ENCODE peak calls at places on chromosomes 2 and 18, in five cellular contexts. B is spleen, U is ovary, M is testis, Q is H54. V is an unnamed sample.
A peak's percentile ranks its signal among the peaks of the same experiment; 100 is the strongest.

GRCh38 chr2:64214281-64215115 is 70.3 kb upstream of the PELI1 start:
- DNase-seq in Q (no peak), U (no peak), M (no peak), B (no peak), V (no peak)

GRCh38 chr2:105278654-105279053 is 37.1 kb downstream of the GPR45 start:
- DNase-seq in Q (no peak), M (no peak), U (no peak), B (no peak), V (peak; percentile 22)

GRCh38 chr2:23452853-23453420 is 68.0 kb downstream of the KLHL29 start:
- DNase-seq in M (no peak), U (no peak), Q (no peak), B (no peak), V (no peak)

GRCh38 chr2:130957920-130958319 is 121.2 kb downstream of the ARHGEF4 start:
- DNase-seq in Q (no peak), B (no peak), M (no peak), U (no peak), V (no peak)

GRCh38 chr2:201821080-201821479 is 14.7 kb downstream of the CDK15 start:
- DNase-seq in M (no peak), Q (no peak), B (no peak), U (no peak), V (no peak)

GRCh38 chr2:70931376-70932000 is 4.2 kb upstream of the ATP6V1B1 start:
- DNase-seq in U (no peak), Q (no peak), M (peak; percentile 6), B (no peak), V (no peak)

GRCh38 chr2:135525786-135526185 is 5.2 kb downstream of the ZRANB3 start:
- DNase-seq in M (no peak), U (no peak), B (no peak), Q (no peak), V (no peak)

GRCh38 chr2:235008584-235009044 is 56.8 kb downstream of the SH3BP4 start:
- DNase-seq in Q (no peak), B (no peak), M (no peak), U (no peak), V (no peak)

GRCh38 chr18:46366211-46366610 is 262.0 kb downstream of the HAUS1 start:
- DNase-seq in U (no peak), B (no peak), M (no peak), Q (no peak), V (no peak)

GRCh38 chr2:143171817-143172216 is 42.6 kb downstream of the ARHGAP15 start:
- DNase-seq in U (no peak), Q (no peak), B (no peak), M (no peak), V (no peak)

GRCh38 chr2:38076710-38077430 is 919 bp upstream of the CYP1B1 start:
- DNase-seq in B (peak; percentile 88), M (peak; percentile 84), Q (peak; percentile 86), U (peak; percentile 78), V (peak; percentile 74)

GRCh38 chr2:214569419-214570035 is 158.7 kb downstream of the VWC2L start:
- DNase-seq in Q (no peak), B (no peak), U (no peak), M (no peak), V (no peak)

GRCh38 chr2:218168635-218169462 is 2.1 kb upstream of the CXCR1 start:
- DNase-seq in M (peak; percentile 80), U (peak; percentile 36), B (no peak), Q (peak; percentile 22), V (peak; percentile 78)

GRCh38 chr2:220469201-220469600 is 841.8 kb downstream of the SLC4A3 start:
- DNase-seq in M (no peak), U (no peak), B (no peak), Q (no peak), V (no peak)

GRCh38 chr2:106758885-106759559 is 126.9 kb downstream of the ST6GAL2 start:
- DNase-seq in Q (no peak), M (no peak), U (no peak), B (no peak), V (no peak)

GRCh38 chr2:118845843-118846666 is 1.4 kb downstream of the EN1 start:
- DNase-seq in M (no peak), U (no peak), Q (no peak), B (peak; percentile 55), V (no peak)

GRCh38 chr2:118846667-118847446 is 591 bp downstream of the EN1 start:
- DNase-seq in Q (no peak), U (no peak), M (no peak), B (no peak), V (no peak)

GRCh38 chr2:118849226-118850170 is 2.0 kb upstream of the EN1 start:
- DNase-seq in M (no peak), U (no peak), Q (no peak), B (no peak), V (no peak)

GRCh38 chr2:118848381-118849225 is 1.2 kb upstream of the EN1 start:
- DNase-seq in U (no peak), B (no peak), M (no peak), Q (no peak), V (no peak)

DNA sequence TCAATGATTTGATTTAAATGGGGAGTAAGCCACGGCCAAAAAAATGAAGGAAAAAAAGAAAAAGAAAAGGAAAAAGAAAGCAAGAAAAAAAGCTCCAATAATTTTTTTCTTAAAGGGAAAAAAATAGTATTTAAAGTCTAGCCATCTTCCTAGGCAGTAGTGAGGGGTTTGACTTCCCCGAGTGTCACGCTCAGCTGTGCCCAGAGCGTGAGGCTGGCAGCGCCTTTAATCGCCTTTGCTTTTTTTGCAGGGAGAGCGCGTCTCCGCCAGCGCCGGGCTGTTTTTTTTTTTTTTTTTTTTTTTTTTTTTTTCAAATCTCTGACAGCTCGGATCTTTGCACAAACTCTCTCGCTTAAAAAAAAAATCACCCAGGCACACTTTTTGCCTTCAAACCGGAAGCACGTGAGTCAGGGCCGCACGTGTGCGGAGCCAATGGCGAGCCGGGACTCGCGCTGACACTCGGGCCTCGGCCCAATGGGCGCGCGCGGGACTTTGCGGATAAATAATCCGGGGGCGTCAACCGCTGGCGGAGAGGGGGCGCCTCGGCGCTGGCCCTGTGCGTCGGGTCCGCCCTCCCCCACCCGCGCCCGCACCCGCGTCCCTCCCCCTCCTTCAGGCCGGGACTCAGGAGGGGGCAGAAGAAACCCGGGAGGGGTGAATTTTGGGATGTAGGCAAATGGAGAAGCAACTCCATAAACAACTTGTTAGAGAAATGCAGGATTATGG is at the start of gene EN1:
- DNase-seq in Q (peak; percentile 85), B (no peak), M (peak; percentile 70), U (no peak), V (no peak)
- TF ChIP-seq POLR2A in Q (no peak), B (no peak), M (no peak), U (no peak), V (no peak)

GRCh38 chr18:3458378-3458777 is 8.4 kb downstream of the TGIF1 start:
- DNase-seq in B (no peak), Q (no peak), M (no peak), U (no peak), V (no peak)
- TF ChIP-seq POLR2A in B (no peak), Q (no peak), M (no peak), U (no peak), V (no peak)

DNA sequence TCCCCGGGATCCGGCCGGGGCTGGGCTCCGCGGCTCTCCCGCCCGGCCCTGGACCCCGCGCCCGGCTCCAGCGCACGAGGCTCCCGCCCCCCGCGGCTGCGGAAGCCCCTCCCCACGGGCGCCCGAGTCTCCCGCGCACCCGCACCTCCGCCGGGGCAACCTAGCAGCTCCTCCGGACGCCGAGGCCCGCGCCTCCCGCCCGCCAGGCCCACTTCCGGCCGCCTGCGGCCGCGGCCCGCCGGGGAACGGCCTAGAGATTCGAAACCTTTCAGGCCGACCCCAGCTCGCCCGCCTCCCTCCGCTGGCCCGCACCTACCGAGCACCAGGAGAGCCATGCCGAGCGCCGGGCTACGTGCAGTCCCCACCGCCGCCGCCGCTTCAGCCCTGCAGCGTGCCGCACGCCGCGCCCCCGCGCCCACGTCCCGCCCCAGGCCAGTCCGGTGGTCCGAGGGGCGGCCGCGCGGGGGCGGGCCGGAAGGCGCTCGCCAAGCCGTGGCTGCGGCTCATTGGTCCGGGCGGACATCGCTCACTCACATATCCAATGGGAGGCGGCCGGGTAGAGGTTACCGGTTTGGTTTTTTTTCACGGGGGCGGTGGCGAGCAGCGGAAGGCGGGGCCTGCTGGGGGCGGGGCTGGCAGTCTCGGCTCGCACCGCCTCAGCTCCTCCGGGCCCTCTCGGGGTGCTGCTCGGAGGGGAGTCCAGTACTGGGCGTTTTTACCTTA is at the start of gene PDIA6:
- DNase-seq in B (peak; percentile 97), Q (peak; percentile 94), M (peak; percentile 98), U (peak; percentile 99), V (peak; percentile 97)
- TF ChIP-seq POLR2A in B (no peak), Q (peak; percentile 86), M (peak; percentile 75), U (peak; percentile 65), V (peak; percentile 54)

DNA sequence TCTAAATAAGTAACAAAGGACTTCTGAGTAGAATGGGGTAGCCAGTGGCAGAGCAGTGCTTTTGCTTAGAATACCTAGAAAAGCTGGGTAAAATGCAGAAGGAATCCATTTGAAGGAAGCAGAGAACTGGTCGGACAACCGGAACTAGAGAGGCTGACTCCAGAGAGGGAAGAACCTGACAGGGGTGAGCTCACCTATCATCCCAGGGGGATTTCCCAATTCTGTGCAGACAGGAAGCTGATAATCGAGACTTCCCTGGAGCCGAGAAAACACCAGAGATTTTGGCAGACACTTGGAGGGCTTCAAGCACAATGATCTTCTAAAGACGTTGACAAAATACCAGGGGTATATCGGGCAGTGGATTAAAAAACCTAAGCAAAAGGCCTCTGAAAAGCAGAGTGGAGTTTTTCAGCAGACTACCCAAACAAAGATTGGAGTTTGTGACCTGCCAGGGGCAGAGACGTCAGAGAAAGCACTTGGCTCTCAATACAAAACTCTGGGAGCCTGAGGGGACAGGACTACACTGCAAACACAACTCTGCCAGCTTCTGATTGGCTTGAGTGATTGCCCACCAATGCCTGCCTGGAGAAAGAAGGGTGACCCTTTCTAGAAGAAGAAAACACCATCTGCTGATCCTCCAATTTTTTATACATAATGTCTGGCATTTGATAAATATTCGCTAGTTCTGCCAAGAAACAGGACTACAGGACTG is 67.5 kb upstream of the TTN start:
- DNase-seq in B (no peak), M (no peak), U (peak; percentile 58), Q (no peak), V (no peak)
- TF ChIP-seq POLR2A in B (no peak), M (no peak), U (no peak), Q (no peak), V (no peak)

GRCh38 chr2:146944601-146945000 is 900.2 kb upstream of the ACVR2A start:
- DNase-seq in Q (no peak), B (no peak), U (no peak), M (no peak), V (no peak)

GRCh38 chr2:146934921-146935320 is 909.9 kb upstream of the ACVR2A start:
- DNase-seq in Q (no peak), B (no peak), M (no peak), U (no peak), V (no peak)

GRCh38 chr2:146940016-146940685 is 904.7 kb upstream of the ACVR2A start:
- DNase-seq in U (no peak), B (no peak), M (no peak), Q (no peak), V (no peak)
- TF ChIP-seq POLR2A in U (no peak), B (no peak), M (no peak), Q (no peak), V (no peak)

DNA sequence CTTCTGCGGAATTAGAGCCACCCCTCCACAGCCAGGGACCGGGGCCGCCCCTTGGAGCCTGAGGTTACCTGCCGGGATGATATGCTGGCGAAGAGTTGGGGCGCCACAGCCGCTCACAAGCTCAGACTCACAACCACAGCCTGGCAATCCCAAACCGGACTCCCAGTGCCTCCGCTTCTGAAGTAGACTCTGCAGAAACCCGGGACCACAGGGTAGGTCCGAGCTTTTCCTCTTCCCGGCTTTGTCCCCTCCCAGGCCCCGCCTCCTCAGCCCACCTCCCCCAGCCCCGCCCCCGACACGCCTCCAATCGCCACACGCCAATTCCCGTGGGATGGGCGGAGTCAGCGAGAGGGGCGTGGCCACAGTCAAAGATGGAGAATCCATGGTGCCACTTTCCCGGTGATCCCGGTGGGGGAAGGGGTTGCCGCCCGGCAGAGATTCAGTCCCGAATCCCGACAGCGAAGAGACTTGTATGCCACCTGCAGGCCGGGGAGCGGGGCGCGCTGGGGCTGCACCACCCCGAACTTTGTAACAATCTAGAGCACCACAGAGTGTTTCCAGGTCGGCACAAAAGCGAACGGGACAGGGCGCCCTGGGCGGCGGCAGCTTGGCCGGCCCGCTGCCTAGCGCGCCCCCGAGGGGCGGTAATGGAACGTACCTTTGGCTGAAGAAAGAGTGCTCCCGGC is at the start of gene IDH1:
- DNase-seq in U (peak; percentile 99), B (peak; percentile 96), M (peak; percentile 98), Q (peak; percentile 79), V (peak; percentile 94)
- TF ChIP-seq POLR2A in U (no peak), B (no peak), M (no peak), Q (no peak), V (peak; percentile 33)

V was measured in erythroblast.